ENCODE peak calls at places on chromosomes 11 and 22, in six cellular contexts. U, D, C, F, H and K are unnamed samples.

GRCh38 chr11:60251485-60252207 is 8.7 kb upstream of the MS4A4E start:
- DNase-seq in U (peak), D (peak), C (peak), F (peak), H (peak), K (peak)

GRCh38 chr11:64624869-64625481 is 34.0 kb downstream of the SLC22A12 start:
- DNase-seq in U (no peak), D (no peak), C (no peak), F (no peak), H (no peak), K (no peak)

GRCh38 chr11:44958165-44958564 is 7.5 kb upstream of the TP53I11 start:
- DNase-seq in U (no peak), D (peak), C (no peak), F (no peak), H (no peak), K (no peak)

GRCh38 chr11:119051440-119052162 is 5.4 kb downstream of the HYOU1 start:
- DNase-seq in U (no peak), D (no peak), C (no peak), F (no peak), H (no peak), K (no peak)

GRCh38 chr22:20064545-20065262 is 15.3 kb upstream of the DGCR8 start:
- DNase-seq in U (no peak), D (no peak), C (no peak), F (no peak), H (no peak), K (no peak)

GRCh38 chr11:117438371-117439000 is 110.8 kb downstream of the CEP164 start:
- DNase-seq in U (no peak), D (peak), C (no peak), F (no peak), H (no peak), K (no peak)

GRCh38 chr11:10418950-10419310 is 36.1 kb upstream of the AMPD3 start:
- DNase-seq in U (no peak), D (no peak), C (no peak), F (no peak), H (no peak), K (no peak)

GRCh38 chr11:43399983-43400630 is 41.4 kb downstream of the TTC17 start:
- DNase-seq in U (no peak), D (no peak), C (no peak), F (no peak), H (peak), K (no peak)

GRCh38 chr22:46799626-46800025 is 37.2 kb downstream of the TBC1D22A start:
- DNase-seq in U (no peak), D (no peak), C (no peak), F (no peak), H (no peak), K (no peak)

GRCh38 chr11:17563248-17563647 is 16.2 kb downstream of the OTOG start:
- DNase-seq in U (no peak), D (no peak), C (peak), F (peak), H (peak), K (peak)

GRCh38 chr11:43933608-43934358 is 8.7 kb upstream of the C11orf96 start:
- DNase-seq in U (no peak), D (no peak), C (no peak), F (no peak), H (peak), K (peak)

GRCh38 chr11:59560290-59560701 is 49.0 kb downstream of the OR4D9 start:
- DNase-seq in U (peak), D (peak), C (peak), F (peak), H (peak), K (peak)

GRCh38 chr22:46070722-46071450 is 79.4 kb upstream of the PPARA start:
- DNase-seq in U (no peak), D (peak), C (peak), F (peak), H (peak), K (peak)

GRCh38 chr11:60280412-60280811 is at the start of gene MS4A4A:
- DNase-seq in U (no peak), D (no peak), C (no peak), F (no peak), H (no peak), K (no peak)

GRCh38 chr11:72776844-72777754 is 16.7 kb downstream of the STARD10 start:
- DNase-seq in U (no peak), D (peak), C (no peak), F (no peak), H (no peak), K (no peak)

GRCh38 chr11:12433571-12434061 is 56.2 kb downstream of the PARVA start:
- DNase-seq in U (no peak), D (peak), C (no peak), F (no peak), H (peak), K (no peak)

GRCh38 chr11:61307354-61307753 is 12.2 kb upstream of the VWCE start:
- DNase-seq in U (no peak), D (no peak), C (no peak), F (no peak), H (no peak), K (no peak)

GRCh38 chr11:78138694-78139421 is 568 bp downstream of the ALG8 start:
- DNase-seq in U (peak), D (peak), C (peak), F (peak), H (peak), K (peak)

GRCh38 chr22:24189249-24190158 is 8.2 kb downstream of the SUSD2 start:
- DNase-seq in U (no peak), D (peak), C (peak), F (peak), H (peak), K (peak)

GRCh38 chr11:9571071-9571765 is 2.3 kb upstream of the WEE1 start:
- DNase-seq in U (no peak), D (no peak), C (no peak), F (no peak), H (no peak), K (no peak)

GRCh38 chr11:122375687-122376399 is 259.8 kb upstream of the BLID start:
- DNase-seq in U (peak), D (no peak), C (peak), F (no peak), H (peak), K (no peak)
- TF ChIP-seq EZH2phosphoT487 in U (no peak), D (no peak), C (no peak), F (no peak), H (no peak), K (no peak)

DNA sequence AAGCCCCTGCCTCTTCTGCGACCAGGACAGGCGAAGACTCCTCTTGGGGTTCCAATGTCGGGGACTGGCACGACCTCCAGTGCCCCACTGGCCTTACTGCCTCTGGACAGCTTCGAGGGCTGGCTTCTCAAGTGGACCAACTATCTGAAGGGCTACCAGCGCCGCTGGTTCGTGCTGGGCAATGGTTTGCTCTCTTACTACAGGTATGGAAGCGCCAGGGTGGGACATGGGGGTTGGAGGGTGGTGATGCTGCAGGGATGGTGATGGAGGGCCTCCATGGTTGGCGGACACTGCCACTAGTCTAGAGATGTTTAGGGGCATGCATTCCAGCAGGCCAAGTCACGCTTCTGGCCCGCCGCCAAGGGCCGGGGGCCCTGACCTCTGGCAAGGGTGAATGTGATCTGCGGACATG is 683 bp downstream of the OSBP2 start:
- DNase-seq in U (no peak), D (no peak), C (no peak), F (no peak), H (no peak), K (no peak)
- H3K4me3 ChIP-seq in U (peak), D (peak), C (peak), F (peak), H (peak), K (peak)

DNA sequence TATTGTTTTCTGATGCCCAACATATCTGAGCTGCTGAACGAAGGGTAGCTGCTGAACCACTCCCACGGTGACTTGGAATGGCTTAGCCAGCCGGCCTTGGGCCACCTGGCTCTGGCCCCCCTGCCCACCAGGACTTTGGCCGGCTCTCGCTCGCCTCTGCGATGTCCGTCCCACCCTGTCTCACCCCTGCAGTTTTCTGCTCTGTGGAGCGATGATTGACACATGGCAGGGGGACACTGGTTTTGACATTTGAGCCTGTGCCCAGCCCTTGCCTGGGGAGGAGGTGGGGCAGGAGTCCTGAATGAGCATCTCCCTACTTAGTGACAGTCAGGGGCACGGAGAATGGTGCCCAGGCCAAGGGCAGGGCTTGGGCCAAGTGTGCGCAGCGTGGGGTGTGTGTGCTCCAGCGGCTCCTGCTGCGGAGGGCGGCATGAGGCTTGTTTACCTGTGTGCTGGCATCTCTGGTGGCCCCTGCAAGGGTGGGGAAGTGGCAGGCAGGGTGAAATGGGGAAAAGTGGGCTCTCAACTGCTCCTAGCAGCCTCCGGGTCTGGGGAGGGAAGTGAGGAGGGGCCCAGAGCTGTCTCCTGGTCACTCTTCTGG is 15.7 kb upstream of the CDKN1C start:
- DNase-seq in U (no peak), D (no peak), C (no peak), F (no peak), H (no peak), K (no peak)
- H3K27ac ChIP-seq in U (peak), D (peak), C (no peak), F (no peak), H (no peak), K (no peak)

GRCh38 chr11:108592591-108593213 is 866 bp downstream of the EXPH5 start:
- DNase-seq in U (no peak), D (peak), C (peak), F (peak), H (peak), K (no peak)
- TF ChIP-seq EZH2phosphoT487 in U (no peak), D (no peak), C (no peak), F (no peak), H (no peak), K (peak)

DNA sequence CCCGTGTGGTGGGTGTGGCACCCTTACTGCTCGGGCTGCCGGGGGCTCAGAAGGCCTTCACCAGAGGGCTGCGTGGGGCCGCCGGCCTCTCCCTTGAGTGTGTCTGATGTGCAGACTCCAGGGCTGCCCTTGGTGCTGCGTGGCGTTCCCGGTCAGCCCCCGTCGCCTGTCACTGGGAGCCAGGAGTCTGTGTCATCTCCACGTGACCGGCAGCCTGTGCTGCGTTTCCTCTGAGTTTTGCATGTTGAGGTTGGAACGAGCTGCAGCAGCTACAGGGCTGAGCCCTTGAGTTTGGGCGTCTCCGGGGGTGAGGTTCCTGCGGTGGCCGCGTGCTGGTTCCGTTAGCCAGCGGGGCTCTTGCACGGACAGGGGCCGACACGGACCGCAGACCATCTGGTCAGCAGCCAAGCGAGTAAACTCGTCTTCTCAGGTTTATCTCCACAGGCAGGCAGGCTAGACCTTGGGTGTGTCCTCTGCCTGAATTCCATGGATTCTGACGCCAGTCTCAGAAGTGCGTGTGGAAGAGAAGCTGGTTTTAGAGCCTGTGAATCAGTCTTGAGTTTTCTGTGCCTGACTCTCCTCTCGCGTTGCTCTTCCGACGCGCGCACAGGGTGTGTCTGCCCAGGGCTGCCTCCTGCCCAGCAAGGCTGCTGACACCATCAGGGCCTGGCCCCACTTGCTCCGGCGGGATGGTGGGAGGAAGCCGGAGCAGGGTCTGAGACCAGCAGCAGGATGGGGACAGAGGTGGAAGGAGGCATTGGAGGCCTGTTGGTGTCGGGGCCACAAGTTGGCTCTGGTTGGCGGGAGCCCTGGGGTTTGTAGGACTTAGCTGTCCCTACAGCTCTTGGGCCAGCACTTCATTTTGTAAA is 10.5 kb downstream of the PTDSS2 start:
- DNase-seq in U (no peak), D (peak), C (no peak), F (no peak), H (peak), K (no peak)
- H3K4me3 ChIP-seq in U (no peak), D (no peak), C (no peak), F (no peak), H (no peak), K (no peak)

GRCh38 chr11:22734628-22735345 is 68.4 kb downstream of the GAS2 start:
- DNase-seq in U (no peak), D (no peak), C (no peak), F (no peak), H (peak), K (no peak)
- H3K27ac ChIP-seq in U (no peak), D (no peak), C (no peak), F (no peak), H (no peak), K (no peak)

DNA sequence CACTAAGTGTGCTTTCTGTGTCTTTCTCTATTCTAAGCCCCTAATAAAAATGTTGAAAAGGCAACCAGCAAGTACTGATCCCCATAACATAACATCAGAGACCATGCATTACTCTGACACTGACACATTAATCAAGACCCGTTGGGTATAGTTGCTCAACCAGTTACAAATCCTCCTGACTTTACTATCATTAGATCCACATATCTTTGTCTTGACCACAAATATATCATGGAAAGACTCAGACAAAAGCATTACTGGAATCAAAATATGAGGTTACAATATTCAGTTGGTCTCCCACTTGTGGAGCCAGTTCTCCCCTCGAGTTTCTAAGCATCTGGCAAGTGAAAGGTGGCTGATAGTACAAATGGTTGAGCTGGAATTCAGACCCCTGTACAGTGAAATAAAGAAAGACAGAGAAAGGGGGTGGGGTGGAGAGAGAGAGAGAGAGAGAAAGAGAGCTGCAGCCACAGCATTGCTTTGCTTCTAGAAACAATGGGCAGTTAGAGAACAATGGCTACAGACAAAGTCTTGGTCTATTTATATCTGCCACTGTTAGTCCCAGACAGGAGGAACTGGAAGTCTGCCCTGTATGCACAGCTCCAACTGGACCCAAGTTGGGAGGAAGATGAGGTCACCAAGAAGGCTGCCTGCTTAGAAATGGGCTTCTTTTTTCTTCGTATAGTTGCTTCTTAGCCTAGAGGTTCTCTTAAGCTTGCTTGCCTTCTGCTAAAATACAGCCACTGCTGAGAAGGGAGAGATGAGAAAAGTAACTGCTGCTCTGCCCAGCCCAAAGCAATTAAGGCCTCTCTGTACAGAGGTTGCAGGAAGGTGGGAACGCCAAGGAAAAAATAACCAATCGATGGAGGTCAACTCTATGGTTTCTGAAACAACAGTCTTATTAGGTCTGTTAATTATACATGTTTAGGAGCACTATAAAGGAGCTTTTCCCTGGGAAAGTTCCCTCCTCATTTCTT is 85.5 kb downstream of the ETS1 start:
- DNase-seq in U (no peak), D (no peak), C (peak), F (no peak), H (peak), K (peak)
- TF ChIP-seq EZH2phosphoT487 in U (no peak), D (no peak), C (no peak), F (no peak), H (no peak), K (no peak)